ENCODE peak calls at places on chromosomes 11 and 22, in nine cellular contexts. M, W, G, S, U, A, Q, N and X are unnamed samples.

GRCh38 chr11:11069741-11070550 is 212.1 kb upstream of the ZBED5 start:
- DNase-seq in M (no peak), W (no peak), G (no peak), S (no peak), U (no peak), A (no peak), Q (no peak), N (no peak), X (no peak)

GRCh38 chr11:1153105-1153950 is 4.4 kb upstream of the MUC5AC start:
- DNase-seq in M (no peak), W (peak; percentile 27), G (no peak), S (peak; percentile 9), U (peak; percentile 20), A (no peak), Q (no peak), N (no peak), X (no peak)

GRCh38 chr11:31720225-31720624 is 90.9 kb downstream of the PAX6 start:
- DNase-seq in M (no peak), W (no peak), G (no peak), S (no peak), U (no peak), A (no peak), Q (no peak), N (no peak), X (no peak)

GRCh38 chr11:47189100-47189834 is 3.0 kb upstream of the PACSIN3 start:
- DNase-seq in M (peak; percentile 78), W (no peak), G (no peak), S (peak; percentile 77), U (peak; percentile 39), A (peak; percentile 74), Q (no peak), N (no peak), X (no peak)

GRCh38 chr11:9838229-9838628 is 174.4 kb downstream of the SWAP70 start:
- DNase-seq in M (no peak), W (no peak), G (no peak), S (peak; percentile 82), U (no peak), A (no peak), Q (no peak), N (no peak), X (no peak)

GRCh38 chr11:134939905-134940304 is 527.9 kb upstream of the B3GAT1 start:
- DNase-seq in M (no peak), W (no peak), G (peak; percentile 29), S (no peak), U (no peak), A (no peak), Q (no peak), N (no peak), X (no peak)

GRCh38 chr11:108405706-108406105 is 61.6 kb downstream of the C11orf65 start:
- DNase-seq in M (no peak), W (no peak), G (no peak), S (peak; percentile 19), U (no peak), A (no peak), Q (no peak), N (no peak), X (no peak)

GRCh38 chr22:48972979-48973693 is 854.5 kb downstream of the BRD1 start:
- DNase-seq in M (no peak), W (no peak), G (no peak), S (no peak), U (no peak), A (no peak), Q (no peak), N (no peak), X (no peak)

GRCh38 chr22:24392218-24392931 is 35.0 kb upstream of the ADORA2A start:
- DNase-seq in M (no peak), W (no peak), G (no peak), S (peak; percentile 56), U (no peak), A (no peak), Q (no peak), N (no peak), X (no peak)

GRCh38 chr11:9802291-9802861 is 138.5 kb downstream of the SWAP70 start:
- DNase-seq in M (peak; percentile 29), W (no peak), G (no peak), S (peak; percentile 90), U (no peak), A (peak; percentile 66), Q (no peak), N (peak; percentile 40), X (no peak)

GRCh38 chr11:18466402-18466801 is 10.7 kb downstream of the LDHAL6A start:
- DNase-seq in M (no peak), W (no peak), G (no peak), S (no peak), U (no peak), A (no peak), Q (no peak), N (no peak), X (no peak)

GRCh38 chr11:30477061-30477460 is 109.1 kb downstream of the MPPED2 start:
- DNase-seq in M (no peak), W (no peak), G (no peak), S (no peak), U (no peak), A (no peak), Q (no peak), N (no peak), X (no peak)

GRCh38 chr11:68003846-68004550 is at the start of gene UNC93B1:
- DNase-seq in M (peak; percentile 78), W (peak; percentile 85), G (peak; percentile 90), S (peak; percentile 87), U (no peak), A (no peak), Q (no peak), N (peak; percentile 90), X (peak; percentile 72)

GRCh38 chr11:78166832-78167469 is 21.5 kb downstream of the KCTD21 start:
- DNase-seq in M (no peak), W (no peak), G (no peak), S (no peak), U (no peak), A (no peak), Q (no peak), N (no peak), X (no peak)

GRCh38 chr22:45632791-45633515 is 38.7 kb upstream of the ATXN10 start:
- DNase-seq in M (no peak), W (no peak), G (no peak), S (no peak), U (no peak), A (no peak), Q (no peak), N (no peak), X (no peak)

GRCh38 chr22:30286813-30287625 is 2.3 kb downstream of the CASTOR1 start:
- DNase-seq in M (peak; percentile 50), W (peak; percentile 88), G (peak; percentile 68), S (peak; percentile 47), U (no peak), A (no peak), Q (peak; percentile 25), N (peak; percentile 73), X (peak; percentile 84)

GRCh38 chr22:31650391-31650790 is 11.6 kb downstream of the PISD start:
- DNase-seq in M (peak; percentile 80), W (no peak), G (no peak), S (peak; percentile 87), U (no peak), A (no peak), Q (no peak), N (no peak), X (no peak)

GRCh38 chr11:103618532-103618931 is 417.9 kb upstream of the DDI1 start:
- DNase-seq in M (no peak), W (no peak), G (no peak), S (peak; percentile 85), U (no peak), A (no peak), Q (no peak), N (no peak), X (no peak)

GRCh38 chr11:66290332-66290629 is 1.3 kb upstream of the YIF1A start:
- DNase-seq in M (no peak), W (no peak), G (no peak), S (no peak), U (no peak), A (no peak), Q (no peak), N (no peak), X (no peak)
- H3K27ac ChIP-seq in M (no peak overlapping the region), W (no peak overlapping the region), G (no peak overlapping the region), S (no peak overlapping the region), U (peak overlapping the region; percentile 82), A (no peak overlapping the region), Q (peak overlapping the region; percentile 100), N (no peak overlapping the region), X (no peak overlapping the region)

DNA sequence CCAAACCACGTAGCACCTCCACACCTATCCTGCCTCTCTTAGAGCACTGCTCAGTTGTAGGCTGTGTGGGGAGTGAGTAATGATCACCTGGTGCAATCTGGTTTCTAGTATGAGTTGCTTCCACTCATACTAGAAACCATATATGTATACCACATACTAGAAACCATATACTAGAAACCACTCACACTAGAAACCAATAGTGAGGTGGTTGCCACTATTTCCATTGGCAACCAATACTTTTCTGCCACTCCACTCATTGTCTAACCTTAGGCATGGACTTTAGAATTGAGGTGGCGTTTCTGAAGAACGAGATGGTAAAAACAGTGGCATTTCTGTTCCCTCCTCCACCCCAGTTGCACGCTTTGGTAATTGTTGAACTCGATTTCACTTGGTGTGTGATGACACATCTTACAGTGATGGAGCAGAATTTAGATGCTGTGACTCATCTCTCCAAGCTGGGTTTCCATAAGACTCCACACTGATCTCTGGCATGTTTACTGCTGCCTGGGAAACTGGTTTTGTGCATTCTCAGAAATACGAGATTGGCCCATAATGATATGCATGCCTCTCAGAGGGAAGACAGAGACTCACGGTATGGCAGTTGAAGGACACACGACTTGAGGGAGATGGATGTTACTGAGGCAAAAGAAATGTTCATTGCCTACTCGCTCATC is 82.9 kb downstream of the KIRREL3 start:
- DNase-seq in M (peak; percentile 90), W (peak; percentile 16), G (no peak), S (peak; percentile 99), U (no peak), A (peak; percentile 85), Q (no peak), N (no peak), X (no peak)
- H3K27ac ChIP-seq in M (no peak overlapping the region), W (no peak overlapping the region), G (no peak overlapping the region), S (peak overlapping the region; percentile 96), U (no peak overlapping the region), A (peak overlapping the region; percentile 86), Q (no peak overlapping the region), N (no peak overlapping the region), X (no peak overlapping the region)

GRCh38 chr11:72026029-72026428 is 27.3 kb downstream of the IL18BP start:
- DNase-seq in M (no peak), W (no peak), G (no peak), S (peak; percentile 44), U (no peak), A (no peak), Q (no peak), N (no peak), X (no peak)
- H3K27ac ChIP-seq in M (peak overlapping the region; percentile 2), W (no peak overlapping the region), G (peak overlapping the region; percentile 52), S (peak overlapping the region; percentile 95), U (no peak overlapping the region), A (peak overlapping the region; percentile 55), Q (peak overlapping the region; percentile 11), N (no peak overlapping the region), X (peak overlapping the region; percentile 5)

GRCh38 chr22:44455963-44456358 is 42.1 kb downstream of the RTL6 start:
- DNase-seq in M (no peak), W (no peak), G (no peak), S (no peak), U (no peak), A (no peak), Q (no peak), N (no peak), X (no peak)
- H3K27ac ChIP-seq in M (no peak overlapping the region), W (no peak overlapping the region), G (no peak overlapping the region), S (no peak overlapping the region), U (no peak overlapping the region), A (no peak overlapping the region), Q (no peak overlapping the region), N (peak overlapping the region; percentile 95), X (peak overlapping the region; percentile 8)